ENCODE peak calls at places on chromosomes 16 and 17, in five cellular contexts. W, Y, B, C and H are unnamed samples.

GRCh38 chr17:73308017-73308823 is 3.6 kb downstream of the CDC42EP4 start:
- DNase-seq in W (peak; percentile 81), Y (peak; percentile 96), B (no peak), C (peak; percentile 94), H (no peak)

GRCh38 chr16:73280366-73280765 is 232.4 kb upstream of the ZFHX3 start:
- DNase-seq in W (no peak), Y (no peak), B (no peak), C (no peak), H (no peak)

GRCh38 chr16:82181456-82182185 is 11.6 kb upstream of the MPHOSPH6 start:
- DNase-seq in W (no peak), Y (no peak), B (no peak), C (no peak), H (no peak)

GRCh38 chr16:3029499-3030127 is 5.8 kb downstream of the THOC6 start:
- DNase-seq in W (no peak), Y (no peak), B (peak; percentile 86), C (no peak), H (no peak)

GRCh38 chr17:3685174-3685812 is 10.7 kb downstream of the P2RX5 start:
- DNase-seq in W (no peak), Y (no peak), B (no peak), C (no peak), H (no peak)

GRCh38 chr17:63483038-63483437 is 6.2 kb downstream of the ACE start:
- DNase-seq in W (no peak), Y (no peak), B (no peak), C (no peak), H (no peak)

GRCh38 chr17:72340836-72341235 is 220.0 kb downstream of the SOX9 start:
- DNase-seq in W (no peak), Y (no peak), B (no peak), C (no peak), H (no peak)

GRCh38 chr16:73549960-73550359 is 502.0 kb upstream of the ZFHX3 start:
- DNase-seq in W (no peak), Y (no peak), B (no peak), C (no peak), H (no peak)

GRCh38 chr17:68381076-68381900 is 76.0 kb downstream of the WIPI1 start:
- DNase-seq in W (peak; percentile 42), Y (peak; percentile 81), B (no peak), C (no peak), H (no peak)

GRCh38 chr16:51767564-51767963 is 616.5 kb upstream of the SALL1 start:
- DNase-seq in W (no peak), Y (peak; percentile 40), B (no peak), C (no peak), H (no peak)

GRCh38 chr17:58315281-58315711 is 13.3 kb downstream of the TSPOAP1 start:
- DNase-seq in W (peak; percentile 71), Y (peak; percentile 10), B (peak; percentile 38), C (no peak), H (no peak)

GRCh38 chr16:78464833-78465232 is 365.4 kb downstream of the WWOX start:
- DNase-seq in W (no peak), Y (no peak), B (no peak), C (no peak), H (no peak)

GRCh38 chr16:30722443-30722842 is 23.5 kb downstream of the SRCAP start:
- DNase-seq in W (no peak), Y (no peak), B (peak; percentile 74), C (no peak), H (no peak)

GRCh38 chr17:42341568-42341967 is 46.7 kb downstream of the STAT3 start:
- DNase-seq in W (no peak), Y (no peak), B (no peak), C (no peak), H (no peak)

GRCh38 chr16:5865231-5865630 is 767.6 kb upstream of the EEF2KMT start:
- DNase-seq in W (no peak), Y (no peak), B (no peak), C (no peak), H (no peak)

GRCh38 chr16:14302031-14302398 is 230.9 kb downstream of the MRTFB start:
- DNase-seq in W (peak; percentile 85), Y (peak; percentile 45), B (no peak), C (peak; percentile 61), H (no peak)

GRCh38 chr17:16302856-16303255 is 50.4 kb downstream of the CENPV start:
- DNase-seq in W (no peak), Y (no peak), B (no peak), C (no peak), H (no peak)

GRCh38 chr16:54928016-54928356 is 2.7 kb upstream of the IRX5 start:
- DNase-seq in W (no peak), Y (no peak), B (no peak), C (no peak), H (no peak)

GRCh38 chr16:87628940-87629339 is 26.6 kb downstream of the JPH3 start:
- DNase-seq in W (peak; percentile 85), Y (no peak), B (no peak), C (no peak), H (no peak)

GRCh38 chr16:22685162-22685830 is 128.7 kb upstream of the HS3ST2 start:
- DNase-seq in W (no peak), Y (peak; percentile 71), B (no peak), C (no peak), H (no peak)

GRCh38 chr16:86110134-86110533 is 211.2 kb downstream of the IRF8 start:
- DNase-seq in W (no peak), Y (no peak), B (no peak), C (no peak), H (no peak)
- H3K9me3 ChIP-seq in W (peaks cover 7% of the 10 kb centered on the region), Y (no peaks in the 10 kb centered on the region), B (no peaks in the 10 kb centered on the region), C (no peaks in the 10 kb centered on the region), H (no peaks in the 10 kb centered on the region)

DNA sequence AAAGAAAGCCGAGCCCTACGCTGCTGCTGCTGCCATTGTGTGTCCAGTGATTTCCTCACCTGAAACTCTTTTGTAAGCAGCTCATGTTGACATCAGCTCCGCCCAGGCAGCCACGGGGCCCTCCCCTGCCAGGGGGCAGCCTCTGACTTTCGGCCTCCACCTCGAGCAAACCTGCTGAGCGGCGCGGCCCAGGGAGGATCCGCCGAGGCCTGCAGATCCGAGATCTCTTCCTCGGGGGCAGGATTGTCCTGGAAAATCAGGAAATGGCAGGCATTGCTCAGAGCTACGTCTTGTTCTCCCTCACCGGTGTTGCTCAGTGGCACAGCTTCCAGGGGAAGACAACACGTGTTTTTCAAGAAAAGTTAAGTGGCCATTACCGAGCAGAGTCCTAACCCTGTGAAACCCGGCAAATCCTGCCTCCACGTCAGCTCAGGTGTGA is 35.6 kb upstream of the ZNF750 start:
- DNase-seq in W (peak; percentile 93), Y (no peak), B (peak; percentile 82), C (peak; percentile 52), H (no peak)
- H3K4me1 ChIP-seq in W (peaks cover 24% of the 10 kb centered on the region), Y (no peaks in the 10 kb centered on the region), B (peaks cover 39% of the 10 kb centered on the region), C (no peaks in the 10 kb centered on the region), H (no peaks in the 10 kb centered on the region)

DNA sequence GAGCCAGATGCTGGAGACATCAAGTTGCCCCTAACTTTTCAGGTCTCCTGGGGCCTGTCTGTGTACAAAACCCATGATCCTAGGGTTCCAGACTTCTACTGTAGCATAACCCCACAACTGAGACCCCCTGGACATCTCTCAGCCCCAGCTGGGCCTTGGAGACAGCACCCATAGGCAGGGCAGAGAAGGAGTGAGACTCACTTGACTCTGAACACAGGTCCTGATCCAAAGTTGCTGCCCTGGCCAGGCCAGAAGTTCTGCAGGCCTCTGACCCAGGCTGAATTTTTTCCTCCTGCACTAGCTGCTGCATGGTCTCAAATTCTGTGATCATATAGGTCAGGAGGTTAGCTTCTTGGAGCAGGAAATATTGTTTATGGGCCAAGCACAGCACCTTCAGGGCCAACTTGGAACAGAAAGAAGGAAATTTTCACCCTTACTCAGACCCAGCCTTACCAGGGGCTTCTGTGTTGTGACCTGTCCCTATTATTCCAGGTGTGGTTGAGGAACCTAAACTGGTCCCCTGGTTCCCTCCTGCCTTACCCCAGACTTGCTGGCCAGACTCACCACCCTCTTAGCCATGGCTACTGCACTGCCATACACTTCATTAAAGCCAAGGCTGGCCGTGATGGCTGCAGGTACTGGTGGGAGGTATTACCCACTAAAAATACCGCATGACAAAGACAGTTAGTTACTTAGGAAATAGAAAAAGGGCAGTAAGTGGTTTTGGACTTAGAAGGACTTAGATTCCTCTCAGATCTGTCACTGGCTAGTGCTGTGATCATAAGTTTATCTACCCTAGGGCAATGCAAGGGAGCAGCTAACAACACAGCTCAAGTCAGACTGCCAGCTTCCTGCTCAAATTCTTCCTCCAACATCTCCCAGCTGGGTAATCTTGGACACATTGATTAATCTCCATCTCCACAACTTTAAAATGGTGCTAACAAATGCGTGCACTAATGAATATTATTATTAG is 2180.1 kb downstream of the TP53TG3F start:
- DNase-seq in W (no peak), Y (no peak), B (no peak), C (no peak), H (no peak)
- H3K9me3 ChIP-seq in W (peaks cover 59% of the 10 kb centered on the region), Y (no peaks in the 10 kb centered on the region), B (no peaks in the 10 kb centered on the region), C (peaks cover 73% of the 10 kb centered on the region), H (peaks cover 62% of the 10 kb centered on the region)

GRCh38 chr16:64132190-64132589 is 989.7 kb downstream of the CDH11 start:
- DNase-seq in W (no peak), Y (no peak), B (no peak), C (no peak), H (no peak)

GRCh38 chr16:64131423-64131822 is 990.4 kb downstream of the CDH11 start:
- DNase-seq in W (no peak), Y (no peak), B (no peak), C (no peak), H (no peak)

GRCh38 chr16:64132686-64133085 is 989.2 kb downstream of the CDH11 start:
- DNase-seq in W (no peak), Y (no peak), B (no peak), C (no peak), H (no peak)

GRCh38 chr16:64136314-64136713 is 985.5 kb downstream of the CDH11 start:
- DNase-seq in W (no peak), Y (no peak), B (no peak), C (no peak), H (no peak)

GRCh38 chr16:64133396-64133795 is 988.5 kb downstream of the CDH11 start:
- DNase-seq in W (no peak), Y (no peak), B (no peak), C (no peak), H (no peak)
- H3K4me1 ChIP-seq in W (no peaks in the 10 kb centered on the region), Y (no peaks in the 10 kb centered on the region), B (no peaks in the 10 kb centered on the region), C (no peaks in the 10 kb centered on the region), H (no peaks in the 10 kb centered on the region)

GRCh38 chr17:34958438-34958837 is 2.8 kb downstream of the CCT6B start:
- DNase-seq in W (no peak), Y (no peak), B (no peak), C (no peak), H (no peak)
- H3K9me3 ChIP-seq in W (no peaks in the 10 kb centered on the region), Y (no peaks in the 10 kb centered on the region), B (no peaks in the 10 kb centered on the region), C (no peaks in the 10 kb centered on the region), H (no peaks in the 10 kb centered on the region)

GRCh38 chr17:17770371-17771059 is 66.3 kb downstream of the SREBF1 start:
- DNase-seq in W (no peak), Y (no peak), B (no peak), C (peak; percentile 27), H (no peak)
- H3K4me1 ChIP-seq in W (no peaks in the 10 kb centered on the region), Y (peaks cover 19% of the 10 kb centered on the region), B (peaks cover 31% of the 10 kb centered on the region), C (peaks cover 15% of the 10 kb centered on the region), H (peaks cover 2% of the 10 kb centered on the region)

GRCh38 chr16:66953462-66954096 is 7.5 kb upstream of the CES3 start:
- DNase-seq in W (no peak), Y (no peak), B (no peak), C (no peak), H (no peak)
- H3K9me3 ChIP-seq in W (peaks cover 1% of the 10 kb centered on the region), Y (no peaks in the 10 kb centered on the region), B (no peaks in the 10 kb centered on the region), C (no peaks in the 10 kb centered on the region), H (peaks cover 4% of the 10 kb centered on the region)